ENCODE peak calls at places on chromosomes 6 and 20, in ten cellular contexts. One of them, this sample, is unnamed.

GRCh38 chr6:46378882-46379405 is 112.3 kb downstream of the RCAN2 start:
- DNase-seq in fibroblast of mammary gland: no peak
- DNase-seq in astrocyte: no peak
- DNase-seq in mucosa of descending colon: no peak
- DNase-seq in astrocyte of the spinal cord: no peak
- DNase-seq in left ventricle myocardium inferior: no peak
- DNase-seq in cardiac fibroblast: no peak
- DNase-seq in OCI-LY7: no peak
- DNase-seq in MM.1S: no peak
- DNase-seq in heart right ventricle: no peak
- DNase-seq in this sample: no peak

GRCh38 chr20:33463332-33464101 is 20.0 kb upstream of the SNTA1 start:
- DNase-seq in fibroblast of mammary gland: no peak
- DNase-seq in astrocyte: no peak
- DNase-seq in mucosa of descending colon: no peak
- DNase-seq in astrocyte of the spinal cord: no peak
- DNase-seq in left ventricle myocardium inferior: peak; percentile 49
- DNase-seq in cardiac fibroblast: no peak
- DNase-seq in OCI-LY7: no peak
- DNase-seq in MM.1S: no peak
- DNase-seq in heart right ventricle: peak; percentile 25
- DNase-seq in this sample: no peak

GRCh38 chr6:117440558-117441525 is 15.1 kb upstream of the ROS1 start:
- DNase-seq in fibroblast of mammary gland: peak; percentile 99
- DNase-seq in astrocyte: peak; percentile 99
- DNase-seq in mucosa of descending colon: no peak
- DNase-seq in astrocyte of the spinal cord: peak; percentile 87
- DNase-seq in left ventricle myocardium inferior: no peak
- DNase-seq in cardiac fibroblast: peak; percentile 66
- DNase-seq in OCI-LY7: no peak
- DNase-seq in MM.1S: no peak
- DNase-seq in heart right ventricle: no peak
- DNase-seq in this sample: no peak

GRCh38 chr6:134480593-134480992 is 162.7 kb upstream of the SGK1 start:
- DNase-seq in fibroblast of mammary gland: peak; percentile 59
- DNase-seq in astrocyte: peak; percentile 68
- DNase-seq in mucosa of descending colon: no peak
- DNase-seq in astrocyte of the spinal cord: peak; percentile 63
- DNase-seq in left ventricle myocardium inferior: no peak
- DNase-seq in cardiac fibroblast: peak; percentile 58
- DNase-seq in OCI-LY7: no peak
- DNase-seq in MM.1S: no peak
- DNase-seq in heart right ventricle: no peak
- DNase-seq in this sample: no peak

GRCh38 chr6:54776891-54777290 is 69.7 kb upstream of the FAM83B start:
- DNase-seq in fibroblast of mammary gland: no peak
- DNase-seq in astrocyte: no peak
- DNase-seq in mucosa of descending colon: no peak
- DNase-seq in astrocyte of the spinal cord: no peak
- DNase-seq in left ventricle myocardium inferior: no peak
- DNase-seq in cardiac fibroblast: no peak
- DNase-seq in OCI-LY7: no peak
- DNase-seq in MM.1S: no peak
- DNase-seq in heart right ventricle: no peak
- DNase-seq in this sample: no peak

GRCh38 chr20:7829776-7830175 is 110.5 kb downstream of the HAO1 start:
- DNase-seq in fibroblast of mammary gland: peak; percentile 11
- DNase-seq in astrocyte: no peak
- DNase-seq in mucosa of descending colon: no peak
- DNase-seq in astrocyte of the spinal cord: no peak
- DNase-seq in left ventricle myocardium inferior: no peak
- DNase-seq in cardiac fibroblast: no peak
- DNase-seq in OCI-LY7: no peak
- DNase-seq in MM.1S: no peak
- DNase-seq in heart right ventricle: no peak
- DNase-seq in this sample: no peak

GRCh38 chr6:45001663-45002062 is 326.5 kb upstream of the RUNX2 start:
- DNase-seq in fibroblast of mammary gland: no peak
- DNase-seq in astrocyte: no peak
- DNase-seq in mucosa of descending colon: no peak
- DNase-seq in astrocyte of the spinal cord: no peak
- DNase-seq in left ventricle myocardium inferior: no peak
- DNase-seq in cardiac fibroblast: no peak
- DNase-seq in OCI-LY7: no peak
- DNase-seq in MM.1S: peak; percentile 85
- DNase-seq in heart right ventricle: no peak
- DNase-seq in this sample: no peak

GRCh38 chr6:168793649-168794048 is 352.7 kb downstream of the SMOC2 start:
- DNase-seq in fibroblast of mammary gland: no peak
- DNase-seq in astrocyte: no peak
- DNase-seq in mucosa of descending colon: no peak
- DNase-seq in astrocyte of the spinal cord: no peak
- DNase-seq in left ventricle myocardium inferior: no peak
- DNase-seq in cardiac fibroblast: no peak
- DNase-seq in OCI-LY7: no peak
- DNase-seq in MM.1S: no peak
- DNase-seq in heart right ventricle: no peak
- DNase-seq in this sample: no peak

GRCh38 chr20:47543006-47543431 is 41.3 kb downstream of the NCOA3 start:
- DNase-seq in fibroblast of mammary gland: peak; percentile 43
- DNase-seq in astrocyte: peak; percentile 59
- DNase-seq in mucosa of descending colon: no peak
- DNase-seq in astrocyte of the spinal cord: peak; percentile 22
- DNase-seq in left ventricle myocardium inferior: no peak
- DNase-seq in cardiac fibroblast: no peak
- DNase-seq in OCI-LY7: no peak
- DNase-seq in MM.1S: no peak
- DNase-seq in heart right ventricle: no peak
- DNase-seq in this sample: no peak

GRCh38 chr6:7758456-7758855 is 32.6 kb downstream of the BMP6 start:
- DNase-seq in fibroblast of mammary gland: peak; percentile 79
- DNase-seq in astrocyte: peak; percentile 98
- DNase-seq in mucosa of descending colon: peak; percentile 5
- DNase-seq in astrocyte of the spinal cord: peak; percentile 94
- DNase-seq in left ventricle myocardium inferior: no peak
- DNase-seq in cardiac fibroblast: peak; percentile 91
- DNase-seq in OCI-LY7: no peak
- DNase-seq in MM.1S: no peak
- DNase-seq in heart right ventricle: no peak
- DNase-seq in this sample: no peak

GRCh38 chr20:50893620-50894019 is 37.6 kb downstream of the ADNP start:
- DNase-seq in fibroblast of mammary gland: no peak
- DNase-seq in astrocyte: no peak
- DNase-seq in mucosa of descending colon: no peak
- DNase-seq in astrocyte of the spinal cord: no peak
- DNase-seq in left ventricle myocardium inferior: no peak
- DNase-seq in cardiac fibroblast: no peak
- DNase-seq in OCI-LY7: no peak
- DNase-seq in MM.1S: no peak
- DNase-seq in heart right ventricle: no peak
- DNase-seq in this sample: no peak

GRCh38 chr6:1004885-1005635 is 306.8 kb upstream of the FOXQ1 start:
- DNase-seq in fibroblast of mammary gland: no peak
- DNase-seq in astrocyte: no peak
- DNase-seq in mucosa of descending colon: no peak
- DNase-seq in astrocyte of the spinal cord: peak; percentile 29
- DNase-seq in left ventricle myocardium inferior: no peak
- DNase-seq in cardiac fibroblast: no peak
- DNase-seq in OCI-LY7: no peak
- DNase-seq in MM.1S: no peak
- DNase-seq in heart right ventricle: no peak
- DNase-seq in this sample: no peak

GRCh38 chr6:63391203-63391970 is 71.6 kb upstream of the LGSN start:
- DNase-seq in fibroblast of mammary gland: no peak
- DNase-seq in astrocyte: no peak
- DNase-seq in mucosa of descending colon: peak; percentile 40
- DNase-seq in astrocyte of the spinal cord: no peak
- DNase-seq in left ventricle myocardium inferior: no peak
- DNase-seq in cardiac fibroblast: no peak
- DNase-seq in OCI-LY7: no peak
- DNase-seq in MM.1S: no peak
- DNase-seq in heart right ventricle: no peak
- DNase-seq in this sample: no peak

GRCh38 chr6:137417411-137417810 is 76.8 kb downstream of the OLIG3 start:
- DNase-seq in fibroblast of mammary gland: peak; percentile 68
- DNase-seq in astrocyte: no peak
- DNase-seq in mucosa of descending colon: no peak
- DNase-seq in astrocyte of the spinal cord: no peak
- DNase-seq in left ventricle myocardium inferior: no peak
- DNase-seq in cardiac fibroblast: peak; percentile 8
- DNase-seq in OCI-LY7: no peak
- DNase-seq in MM.1S: no peak
- DNase-seq in heart right ventricle: no peak
- DNase-seq in this sample: no peak

GRCh38 chr20:34514897-34515483 is 1.2 kb upstream of the DYNLRB1 start:
- DNase-seq in fibroblast of mammary gland: peak; percentile 41
- DNase-seq in astrocyte: no peak
- DNase-seq in mucosa of descending colon: no peak
- DNase-seq in astrocyte of the spinal cord: no peak
- DNase-seq in left ventricle myocardium inferior: no peak
- DNase-seq in cardiac fibroblast: no peak
- DNase-seq in OCI-LY7: no peak
- DNase-seq in MM.1S: no peak
- DNase-seq in heart right ventricle: no peak
- DNase-seq in this sample: no peak

GRCh38 chr6:160692369-160692959 is 9.6 kb upstream of the PLG start:
- DNase-seq in fibroblast of mammary gland: no peak
- DNase-seq in astrocyte: no peak
- DNase-seq in mucosa of descending colon: no peak
- DNase-seq in astrocyte of the spinal cord: no peak
- DNase-seq in left ventricle myocardium inferior: no peak
- DNase-seq in cardiac fibroblast: no peak
- DNase-seq in OCI-LY7: peak; percentile 20
- DNase-seq in MM.1S: no peak
- DNase-seq in heart right ventricle: no peak
- DNase-seq in this sample: no peak
- TF ChIP-seq CTCF in fibroblast of mammary gland: no peak
- TF ChIP-seq CTCF in astrocyte: no peak
- TF ChIP-seq CTCF in mucosa of descending colon: no peak
- TF ChIP-seq CTCF in astrocyte of the spinal cord: no peak
- TF ChIP-seq CTCF in left ventricle myocardium inferior: no peak
- TF ChIP-seq CTCF in cardiac fibroblast: no peak
- TF ChIP-seq CTCF in OCI-LY7: peak; percentile 62
- TF ChIP-seq CTCF in MM.1S: no peak
- TF ChIP-seq CTCF in heart right ventricle: no peak
- TF ChIP-seq CTCF in this sample: peak; percentile 72

DNA sequence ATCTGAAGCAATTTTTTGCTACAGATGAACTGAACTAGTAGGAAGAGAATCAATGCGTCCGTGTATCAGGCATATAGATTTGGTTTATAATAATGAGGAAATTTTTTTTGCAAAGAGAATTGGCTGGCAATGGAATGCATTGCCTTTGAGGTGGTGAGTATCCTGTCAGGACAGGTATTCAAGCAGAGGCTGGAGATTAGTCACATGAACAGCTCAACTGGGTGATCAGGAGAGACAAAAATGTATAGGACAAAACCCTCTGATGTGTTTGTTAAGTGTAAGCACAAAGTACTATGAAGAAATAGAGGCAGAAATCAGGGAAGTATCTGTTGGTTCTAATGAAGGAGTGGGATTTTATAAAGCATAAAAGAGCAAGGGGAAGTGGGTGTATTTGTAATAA is 80.5 kb downstream of the ISM1 start:
- DNase-seq in fibroblast of mammary gland: no peak
- DNase-seq in astrocyte: no peak
- DNase-seq in mucosa of descending colon: no peak
- DNase-seq in astrocyte of the spinal cord: no peak
- DNase-seq in left ventricle myocardium inferior: no peak
- DNase-seq in cardiac fibroblast: no peak
- DNase-seq in OCI-LY7: no peak
- DNase-seq in MM.1S: no peak
- DNase-seq in heart right ventricle: no peak
- DNase-seq in this sample: no peak
- TF ChIP-seq CTCF in fibroblast of mammary gland: no peak
- TF ChIP-seq CTCF in astrocyte: no peak
- TF ChIP-seq CTCF in mucosa of descending colon: no peak
- TF ChIP-seq CTCF in astrocyte of the spinal cord: no peak
- TF ChIP-seq CTCF in left ventricle myocardium inferior: no peak
- TF ChIP-seq CTCF in cardiac fibroblast: no peak
- TF ChIP-seq CTCF in OCI-LY7: no peak
- TF ChIP-seq CTCF in MM.1S: no peak
- TF ChIP-seq CTCF in heart right ventricle: no peak
- TF ChIP-seq CTCF in this sample: no peak

GRCh38 chr20:54105653-54106052 is 35.3 kb upstream of the BCAS1 start:
- DNase-seq in fibroblast of mammary gland: no peak
- DNase-seq in astrocyte: no peak
- DNase-seq in mucosa of descending colon: no peak
- DNase-seq in astrocyte of the spinal cord: no peak
- DNase-seq in left ventricle myocardium inferior: no peak
- DNase-seq in cardiac fibroblast: no peak
- DNase-seq in OCI-LY7: no peak
- DNase-seq in MM.1S: no peak
- DNase-seq in heart right ventricle: no peak
- DNase-seq in this sample: no peak

GRCh38 chr20:54103762-54104600 is 33.6 kb upstream of the BCAS1 start:
- DNase-seq in fibroblast of mammary gland: no peak
- DNase-seq in astrocyte: no peak
- DNase-seq in mucosa of descending colon: peak; percentile 22
- DNase-seq in astrocyte of the spinal cord: no peak
- DNase-seq in left ventricle myocardium inferior: no peak
- DNase-seq in cardiac fibroblast: no peak
- DNase-seq in OCI-LY7: no peak
- DNase-seq in MM.1S: no peak
- DNase-seq in heart right ventricle: no peak
- DNase-seq in this sample: no peak

GRCh38 chr20:54100563-54100962 is 30.2 kb upstream of the BCAS1 start:
- DNase-seq in fibroblast of mammary gland: no peak
- DNase-seq in astrocyte: peak; percentile 37
- DNase-seq in mucosa of descending colon: no peak
- DNase-seq in astrocyte of the spinal cord: no peak
- DNase-seq in left ventricle myocardium inferior: no peak
- DNase-seq in cardiac fibroblast: no peak
- DNase-seq in OCI-LY7: no peak
- DNase-seq in MM.1S: no peak
- DNase-seq in heart right ventricle: no peak
- DNase-seq in this sample: no peak

GRCh38 chr20:54102543-54102942 is 32.1 kb upstream of the BCAS1 start:
- DNase-seq in fibroblast of mammary gland: no peak
- DNase-seq in astrocyte: no peak
- DNase-seq in mucosa of descending colon: no peak
- DNase-seq in astrocyte of the spinal cord: no peak
- DNase-seq in left ventricle myocardium inferior: no peak
- DNase-seq in cardiac fibroblast: no peak
- DNase-seq in OCI-LY7: no peak
- DNase-seq in MM.1S: no peak
- DNase-seq in heart right ventricle: no peak
- DNase-seq in this sample: no peak

GRCh38 chr20:54103067-54103761 is 32.8 kb upstream of the BCAS1 start:
- DNase-seq in fibroblast of mammary gland: peak; percentile 66
- DNase-seq in astrocyte: no peak
- DNase-seq in mucosa of descending colon: peak; percentile 97
- DNase-seq in astrocyte of the spinal cord: peak; percentile 65
- DNase-seq in left ventricle myocardium inferior: peak; percentile 67
- DNase-seq in cardiac fibroblast: peak; percentile 64
- DNase-seq in OCI-LY7: peak; percentile 65
- DNase-seq in MM.1S: peak; percentile 71
- DNase-seq in heart right ventricle: peak; percentile 55
- DNase-seq in this sample: peak; percentile 95
- TF ChIP-seq CTCF in fibroblast of mammary gland: peak; percentile 93
- TF ChIP-seq CTCF in astrocyte: peak; percentile 80
- TF ChIP-seq CTCF in mucosa of descending colon: peak; percentile 90
- TF ChIP-seq CTCF in astrocyte of the spinal cord: peak; percentile 98
- TF ChIP-seq CTCF in left ventricle myocardium inferior: peak; percentile 86
- TF ChIP-seq CTCF in cardiac fibroblast: peak; percentile 97
- TF ChIP-seq CTCF in OCI-LY7: peak; percentile 95
- TF ChIP-seq CTCF in MM.1S: peak; percentile 84
- TF ChIP-seq CTCF in heart right ventricle: peak; percentile 76
- TF ChIP-seq CTCF in this sample: peak; percentile 99

GRCh38 chr6:5998741-5999687 is 7.7 kb downstream of the NRN1 start:
- DNase-seq in fibroblast of mammary gland: peak; percentile 58
- DNase-seq in astrocyte: no peak
- DNase-seq in mucosa of descending colon: peak; percentile 28
- DNase-seq in astrocyte of the spinal cord: peak; percentile 40
- DNase-seq in left ventricle myocardium inferior: peak; percentile 56
- DNase-seq in cardiac fibroblast: no peak
- DNase-seq in OCI-LY7: no peak
- DNase-seq in MM.1S: no peak
- DNase-seq in heart right ventricle: peak; percentile 62
- DNase-seq in this sample: peak; percentile 89
- TF ChIP-seq CTCF in fibroblast of mammary gland: no peak
- TF ChIP-seq CTCF in astrocyte: no peak
- TF ChIP-seq CTCF in mucosa of descending colon: no peak
- TF ChIP-seq CTCF in astrocyte of the spinal cord: peak; percentile 9
- TF ChIP-seq CTCF in left ventricle myocardium inferior: peak; percentile 18
- TF ChIP-seq CTCF in cardiac fibroblast: no peak
- TF ChIP-seq CTCF in OCI-LY7: no peak
- TF ChIP-seq CTCF in MM.1S: no peak
- TF ChIP-seq CTCF in heart right ventricle: no peak
- TF ChIP-seq CTCF in this sample: peak; percentile 46